ENCODE peak calls at places on chromosomes 1 and 21, in eight cellular contexts. L is keratinocyte; B is heart right ventricle; J is lower lobe of right lung; Q is fibroblast of lung; Z is psoas muscle; V is CD8-positive, alpha-beta T cell; T is tibial artery. K is an unnamed sample. For H3K9me3, the result is how much of the 10 kb centered on the place peaks cover.

GRCh38 chr1:30407030-30407861 is 316.1 kb downstream of the MATN1 start:
- DNase-seq in J (no peak), Z (no peak), V (no peak), L (no peak), T (no peak), B (no peak), Q (no peak), K (no peak)

GRCh38 chr1:64917328-64917861 is 49.0 kb downstream of the JAK1 start:
- DNase-seq in B (peak), J (peak), V (no peak), Q (peak), Z (peak), T (peak), L (peak), K (peak)

GRCh38 chr21:45405819-45406762 is 1.1 kb downstream of the COL18A1 start:
- DNase-seq in L (peak), J (peak), B (no peak), T (no peak), V (no peak), Z (peak), Q (peak), K (no peak)

GRCh38 chr1:246428542-246429308 is 78.4 kb downstream of the SMYD3 start:
- DNase-seq in B (no peak), T (no peak), Z (no peak), V (no peak), L (peak), J (no peak), Q (peak), K (no peak)

GRCh38 chr1:207027221-207027777 is 5.3 kb downstream of the C1orf116 start:
- DNase-seq in L (peak), Z (no peak), Q (no peak), B (no peak), T (no peak), V (no peak), J (peak), K (peak)

GRCh38 chr1:201252833-201253810 is 30.2 kb upstream of the PKP1 start:
- DNase-seq in Z (no peak), T (no peak), Q (no peak), B (no peak), V (no peak), J (no peak), L (no peak), K (no peak)

GRCh38 chr1:155051777-155052398 is 772 bp downstream of the ADAM15 start:
- DNase-seq in Q (peak), V (peak), J (peak), L (no peak), Z (peak), B (peak), T (peak), K (peak)

GRCh38 chr1:89310505-89310904 is 37.8 kb upstream of the GBP5 start:
- DNase-seq in T (no peak), J (no peak), L (no peak), Z (no peak), Q (peak), V (no peak), B (no peak), K (no peak)

GRCh38 chr1:158101944-158102343 is 78.8 kb upstream of the CD1D start:
- DNase-seq in J (no peak), Z (no peak), Q (no peak), V (no peak), B (no peak), L (peak), T (no peak), K (no peak)

GRCh38 chr1:50502147-50502546 is 78.9 kb upstream of the DMRTA2 start:
- DNase-seq in T (no peak), Z (no peak), L (no peak), B (no peak), J (no peak), V (no peak), Q (no peak), K (no peak)

GRCh38 chr1:69328186-69328585 is 239.5 kb upstream of the LRRC7 start:
- DNase-seq in T (no peak), Q (no peak), J (no peak), Z (no peak), L (no peak), V (no peak), B (no peak), K (no peak)

GRCh38 chr1:170369000-170369399 is 163.0 kb upstream of the GORAB start:
- DNase-seq in T (no peak), L (no peak), B (no peak), Q (no peak), Z (no peak), V (no peak), J (no peak), K (no peak)

GRCh38 chr1:227369102-227369760 is 50.9 kb upstream of the CDC42BPA start:
- DNase-seq in J (no peak), T (no peak), Q (no peak), V (no peak), B (no peak), L (no peak), Z (no peak), K (no peak)

GRCh38 chr21:33383056-33383888 is 19.9 kb upstream of the IFNGR2 start:
- DNase-seq in T (peak), B (peak), L (no peak), V (peak), J (peak), Z (peak), Q (peak), K (no peak)

GRCh38 chr1:208928335-208928734 is 655.2 kb upstream of the CAMK1G start:
- DNase-seq in T (no peak), Z (no peak), Q (no peak), L (no peak), J (no peak), V (no peak), B (no peak), K (no peak)

GRCh38 chr21:17900990-17901385 is 81.8 kb upstream of the C21orf91 start:
- DNase-seq in Q (no peak), J (no peak), B (no peak), L (no peak), T (no peak), V (no peak), Z (no peak), K (no peak)

GRCh38 chr1:27027575-27028250 is 15.1 kb upstream of the TENT5B start:
- DNase-seq in Z (peak), Q (no peak), V (no peak), T (no peak), J (no peak), L (no peak), B (no peak), K (no peak)

GRCh38 chr1:66124670-66125069 is 332.0 kb downstream of the PDE4B start:
- DNase-seq in Z (no peak), L (no peak), J (no peak), Q (no peak), T (no peak), V (no peak), B (no peak), K (no peak)

GRCh38 chr1:75723989-75724471 is 479 bp upstream of the ACADM start:
- DNase-seq in J (peak), L (no peak), B (peak), Q (peak), V (peak), T (peak), Z (peak), K (peak)

GRCh38 chr1:21916447-21917240 is 20.5 kb downstream of the HSPG2 start:
- DNase-seq in J (no peak), L (no peak), V (no peak), B (no peak), Q (no peak), T (no peak), Z (no peak), K (no peak)

GRCh38 chr1:240611619-240612490 is at the start of gene GREM2:
- DNase-seq in Q (peak), Z (peak), L (no peak), V (peak), J (peak), B (no peak), T (peak), K (peak)

GRCh38 chr1:203985044-203985443 is 87.9 kb upstream of the SOX13 start:
- DNase-seq in L (no peak), B (no peak), Z (no peak), Q (no peak), T (no peak), V (no peak), J (no peak), K (no peak)
- H3K9me3 ChIP-seq in L (under half), B (under half), Z (under half), Q (under half), T (under half), V (under half), J (under half), K (under half)

GRCh38 chr1:169263059-169263458 is 104.5 kb downstream of the NME7 start:
- DNase-seq in T (no peak), V (no peak), J (no peak), Q (no peak), Z (no peak), B (no peak), L (no peak), K (no peak)
- H3K4me3 ChIP-seq in T (no peak), V (no peak), J (no peak), Q (no peak), Z (no peak), B (no peak), L (no peak), K (no peak)

DNA sequence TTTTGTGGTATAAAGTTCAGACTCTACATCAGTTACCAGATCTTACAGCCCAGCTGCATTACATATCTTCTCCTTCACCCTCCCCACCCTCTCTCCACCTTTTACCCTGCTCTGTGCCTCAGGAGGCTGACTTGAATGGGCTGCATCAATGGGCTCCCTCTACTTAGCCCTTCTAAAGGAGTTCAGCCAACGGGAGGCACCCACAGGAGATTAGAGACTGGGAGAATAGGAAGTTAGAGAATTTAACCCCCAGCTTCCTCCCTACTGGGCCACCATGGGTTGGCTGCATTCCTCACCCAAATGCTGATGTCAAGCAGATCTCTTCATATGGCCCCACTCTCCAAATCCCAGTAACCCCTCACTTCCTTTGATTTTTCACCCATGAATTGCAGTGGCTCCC is 17.1 kb upstream of the DUSP23 start:
- DNase-seq in T (no peak), B (no peak), L (no peak), V (no peak), J (no peak), Q (no peak), Z (no peak), K (no peak)
- H3K9me3 ChIP-seq in T (under half), B (under half), L (under half), V (under half), J (under half), Q (under half), Z (under half), K (under half)

GRCh38 chr21:43827015-43827611 is 37.7 kb downstream of the RRP1 start:
- DNase-seq in V (no peak), B (no peak), J (no peak), Q (peak), T (no peak), L (no peak), Z (peak), K (no peak)

GRCh38 chr21:43829161-43829560 is 35.9 kb upstream of the AGPAT3 start:
- DNase-seq in Z (no peak), L (no peak), Q (no peak), B (no peak), J (no peak), V (no peak), T (no peak), K (no peak)

GRCh38 chr21:43832158-43832550 is 32.9 kb upstream of the AGPAT3 start:
- DNase-seq in V (no peak), Z (no peak), B (no peak), J (no peak), T (no peak), L (no peak), Q (no peak), K (no peak)

GRCh38 chr21:43832648-43833047 is 32.4 kb upstream of the AGPAT3 start:
- DNase-seq in B (no peak), Q (no peak), J (no peak), V (no peak), L (no peak), T (no peak), Z (no peak), K (peak)

GRCh38 chr21:43829575-43830119 is 35.4 kb upstream of the AGPAT3 start:
- DNase-seq in L (no peak), Z (no peak), T (no peak), Q (no peak), V (no peak), J (no peak), B (no peak), K (no peak)
- H3K4me3 ChIP-seq in L (no peak), Z (no peak), T (no peak), Q (no peak), V (no peak), J (no peak), B (no peak), K (no peak)

DNA sequence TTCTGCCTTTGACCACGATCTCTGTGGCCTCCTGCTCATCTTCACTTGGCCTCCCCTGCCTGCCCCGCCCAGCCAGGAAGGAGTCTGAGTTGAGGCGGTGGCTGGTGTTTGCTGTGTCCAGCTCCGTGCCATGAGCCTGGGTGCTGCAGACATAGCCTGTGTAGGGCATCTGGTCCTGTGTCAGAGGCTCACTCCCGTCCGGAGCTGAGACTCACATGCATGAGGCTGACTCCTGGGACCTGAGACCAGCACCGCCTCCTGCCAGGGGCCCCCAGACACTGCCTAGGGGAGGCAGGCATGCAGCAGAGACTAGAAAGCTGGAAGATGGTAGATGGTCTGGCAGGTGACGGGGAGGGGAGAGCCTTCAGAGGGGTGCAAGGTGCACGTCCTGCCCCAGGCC is 52.2 kb upstream of the TTC34 start:
- DNase-seq in B (no peak), Z (peak), V (no peak), T (no peak), Q (no peak), L (no peak), J (peak), K (no peak)
- H3K9me3 ChIP-seq in B (under half), Z (under half), V (under half), T (under half), Q (under half), L (under half), J (under half), K (under half)

GRCh38 chr1:55039342-55040082 is at the start of gene PCSK9:
- DNase-seq in T (no peak), J (peak), L (peak), Z (no peak), V (no peak), B (no peak), Q (peak), K (peak)
- H3K4me3 ChIP-seq in T (peak), J (peak), L (peak), Z (peak), V (no peak), B (no peak), Q (peak), K (peak)

GRCh38 chr1:4121293-4121684 is 221.2 kb upstream of the C1orf174 start:
- DNase-seq in Z (no peak), J (no peak), B (no peak), L (no peak), V (no peak), T (no peak), Q (no peak), K (no peak)

GRCh38 chr1:4121834-4122512 is 221.9 kb upstream of the C1orf174 start:
- DNase-seq in J (no peak), B (no peak), T (no peak), V (no peak), Q (no peak), Z (no peak), L (no peak), K (peak)

GRCh38 chr1:4119516-4120220 is 219.6 kb upstream of the C1orf174 start:
- DNase-seq in Z (no peak), J (no peak), Q (no peak), L (no peak), V (no peak), B (no peak), T (no peak), K (no peak)

GRCh38 chr1:4118746-4119515 is 218.9 kb upstream of the C1orf174 start:
- DNase-seq in B (no peak), T (peak), J (no peak), V (no peak), L (no peak), Z (no peak), Q (no peak), K (no peak)

GRCh38 chr1:4120557-4121292 is 220.7 kb upstream of the C1orf174 start:
- DNase-seq in Z (no peak), T (peak), V (no peak), Q (no peak), L (no peak), J (no peak), B (no peak), K (peak)
- H3K9me3 ChIP-seq in Z (under half), T (under half), V (under half), Q (under half), L (under half), J (under half), B (under half), K (under half)

GRCh38 chr1:3772027-3772714 is 378 bp upstream of the SMIM1 start:
- DNase-seq in V (peak), Q (peak), Z (peak), B (peak), T (peak), J (peak), L (peak), K (peak)
- H3K4me3 ChIP-seq in V (peak), Q (peak), Z (peak), B (peak), T (peak), J (peak), L (peak), K (peak)

GRCh38 chr1:93256433-93256832 is 75.9 kb downstream of the CCDC18 start:
- DNase-seq in V (no peak), Q (no peak), J (no peak), Z (no peak), L (no peak), T (no peak), B (no peak), K (no peak)

GRCh38 chr1:93253471-93253870 is 72.9 kb downstream of the CCDC18 start:
- DNase-seq in V (no peak), J (no peak), T (no peak), B (no peak), Q (no peak), Z (no peak), L (no peak), K (no peak)

GRCh38 chr1:93262645-93263044 is 82.1 kb downstream of the CCDC18 start:
- DNase-seq in T (no peak), J (no peak), L (no peak), B (no peak), V (no peak), Z (no peak), Q (no peak), K (no peak)

GRCh38 chr1:93255222-93256079 is 74.9 kb downstream of the CCDC18 start:
- DNase-seq in Z (no peak), J (no peak), L (no peak), V (no peak), T (no peak), B (no peak), Q (peak), K (no peak)

GRCh38 chr1:93257889-93258288 is 77.4 kb downstream of the CCDC18 start:
- DNase-seq in B (no peak), L (no peak), T (no peak), J (no peak), Q (no peak), V (no peak), Z (no peak), K (no peak)
- H3K9me3 ChIP-seq in B (under half), L (under half), T (under half), J (under half), Q (under half), V (under half), Z (under half), K (under half)